ENCODE peak calls at places on chromosomes 6 and 20, in ten cellular contexts. Q, E, U, T, B, P, R, K, V and C are unnamed samples.

GRCh38 chr6:132498638-132499037 is 14.3 kb downstream of the STX7 start:
- DNase-seq in Q (no peak), E (no peak), U (no peak), T (no peak), B (no peak), P (no peak), R (no peak), K (no peak), V (no peak), C (no peak)

GRCh38 chr6:39377530-39377929 is 55.0 kb upstream of the KCNK16 start:
- DNase-seq in Q (peak; percentile 68), E (peak; percentile 49), U (peak; percentile 3), T (peak; percentile 67), B (peak; percentile 73), P (peak; percentile 36), R (no peak), K (no peak), V (no peak), C (peak; percentile 63)

GRCh38 chr6:122749451-122750050 is 30.0 kb upstream of the FABP7 start:
- DNase-seq in Q (no peak), E (no peak), U (no peak), T (no peak), B (no peak), P (no peak), R (no peak), K (no peak), V (no peak), C (no peak)

GRCh38 chr6:6942826-6943225 is 164.9 kb upstream of the RREB1 start:
- DNase-seq in Q (peak; percentile 23), E (no peak), U (peak; percentile 16), T (no peak), B (no peak), P (no peak), R (no peak), K (no peak), V (no peak), C (no peak)

GRCh38 chr20:4043801-4044200 is 28.4 kb upstream of the RNF24 start:
- DNase-seq in Q (no peak), E (no peak), U (no peak), T (no peak), B (no peak), P (no peak), R (no peak), K (no peak), V (no peak), C (no peak)

GRCh38 chr6:108560463-108561308 is at the start of gene FOXO3:
- DNase-seq in Q (peak; percentile 67), E (peak; percentile 74), U (peak; percentile 77), T (peak; percentile 91), B (peak; percentile 68), P (peak; percentile 76), R (peak; percentile 64), K (peak; percentile 47), V (peak; percentile 42), C (peak; percentile 94)

GRCh38 chr6:17705428-17705777 is 1.3 kb downstream of the NUP153 start:
- DNase-seq in Q (peak; percentile 57), E (peak; percentile 60), U (peak; percentile 64), T (peak; percentile 44), B (peak; percentile 70), P (no peak), R (no peak), K (no peak), V (no peak), C (peak; percentile 43)

GRCh38 chr6:135935951-135936601 is 84.6 kb downstream of the PDE7B start:
- DNase-seq in Q (peak; percentile 39), E (peak; percentile 68), U (peak; percentile 70), T (no peak), B (peak; percentile 78), P (no peak), R (no peak), K (no peak), V (no peak), C (no peak)

GRCh38 chr20:56964886-56965285 is 301.6 kb downstream of the BMP7 start:
- DNase-seq in Q (no peak), E (no peak), U (no peak), T (no peak), B (no peak), P (no peak), R (no peak), K (no peak), V (no peak), C (no peak)

GRCh38 chr20:330233-331149 is 5.1 kb downstream of the SOX12 start:
- DNase-seq in Q (no peak), E (peak; percentile 52), U (peak; percentile 61), T (no peak), B (peak; percentile 52), P (no peak), R (peak; percentile 43), K (peak; percentile 41), V (no peak), C (peak; percentile 53)

GRCh38 chr6:33840064-33840926 is 36.5 kb upstream of the MLN start:
- DNase-seq in Q (peak; percentile 96), E (peak; percentile 98), U (peak; percentile 99), T (no peak), B (peak; percentile 95), P (no peak), R (no peak), K (no peak), V (peak; percentile 10), C (no peak)

GRCh38 chr6:54846243-54846856 is at the start of gene FAM83B:
- DNase-seq in Q (no peak), E (peak; percentile 96), U (no peak), T (peak; percentile 65), B (no peak), P (no peak), R (no peak), K (no peak), V (no peak), C (peak; percentile 89)

GRCh38 chr6:149967591-149967990 is 3.8 kb downstream of the ULBP1 start:
- DNase-seq in Q (no peak), E (no peak), U (no peak), T (no peak), B (no peak), P (no peak), R (no peak), K (no peak), V (no peak), C (no peak)

GRCh38 chr6:18277181-18278006 is 13.1 kb upstream of the DEK start:
- DNase-seq in Q (no peak), E (no peak), U (no peak), T (no peak), B (no peak), P (no peak), R (no peak), K (no peak), V (no peak), C (no peak)

GRCh38 chr20:47352332-47353223 is 3.9 kb downstream of the ZMYND8 start:
- DNase-seq in Q (no peak), E (no peak), U (no peak), T (peak; percentile 93), B (no peak), P (peak; percentile 40), R (no peak), K (no peak), V (no peak), C (peak; percentile 36)

GRCh38 chr6:6221829-6222535 is 98.5 kb downstream of the F13A1 start:
- DNase-seq in Q (no peak), E (peak; percentile 29), U (no peak), T (no peak), B (no peak), P (no peak), R (no peak), K (no peak), V (no peak), C (peak; percentile 34)

GRCh38 chr20:957544-957943 is 41.4 kb upstream of the ANGPT4 start:
- DNase-seq in Q (no peak), E (no peak), U (peak; percentile 19), T (no peak), B (peak; percentile 5), P (no peak), R (no peak), K (no peak), V (no peak), C (no peak)

GRCh38 chr6:39926668-39927067 is 7.6 kb downstream of the MOCS1 start:
- DNase-seq in Q (no peak), E (peak; percentile 31), U (no peak), T (no peak), B (no peak), P (no peak), R (no peak), K (no peak), V (no peak), C (no peak)

GRCh38 chr6:156857573-156857972 is 80.4 kb downstream of the ARID1B start:
- DNase-seq in Q (no peak), E (peak; percentile 79), U (peak; percentile 49), T (no peak), B (no peak), P (no peak), R (no peak), K (no peak), V (no peak), C (no peak)

GRCh38 chr6:117384659-117385058 is 41.1 kb downstream of the ROS1 start:
- DNase-seq in Q (no peak), E (no peak), U (no peak), T (no peak), B (no peak), P (no peak), R (no peak), K (no peak), V (no peak), C (no peak)

GRCh38 chr20:17859616-17860232 is 108.9 kb downstream of the SNX5 start:
- DNase-seq in Q (no peak), E (no peak), U (no peak), T (peak; percentile 76), B (no peak), P (no peak), R (no peak), K (no peak), V (no peak), C (peak; percentile 50)

GRCh38 chr6:7505196-7505699 is 36.2 kb upstream of the DSP start:
- DNase-seq in Q (peak; percentile 54), E (peak; percentile 100), U (peak; percentile 79), T (no peak), B (peak; percentile 85), P (no peak), R (no peak), K (no peak), V (no peak), C (peak; percentile 61)

GRCh38 chr20:32112862-32113261 is 3.3 kb downstream of the TM9SF4 start:
- DNase-seq in Q (no peak), E (peak; percentile 51), U (no peak), T (no peak), B (no peak), P (no peak), R (no peak), K (no peak), V (no peak), C (peak; percentile 80)